ENCODE peak calls at places on chromosomes 13 and 19, in nine cellular contexts. G is activated T-helper 1 cell treated with anti-CD3 and anti-CD28 coated beads, Interleukin-2, amount 50 U/mL, for 16 hours; Z is AG20443; E is A549; S is mammary epithelial cell; N is NCI-H1105; O is cardiac fibroblast; X is GM03348; J is non-pigmented ciliary epithelial cell. H is an unnamed sample.

GRCh38 chr13:73835138-73835721 is 299.0 kb downstream of the KLF12 start:
- DNase-seq in G (no peak), Z (peak), E (peak), S (peak), N (peak), O (peak), X (peak), J (no peak), H (no peak)

GRCh38 chr19:35643255-35644205 is 2.0 kb downstream of the ETV2 start:
- DNase-seq in G (peak), Z (peak), E (peak), S (peak), N (peak), O (peak), X (peak), J (no peak), H (no peak)

GRCh38 chr13:93744886-93745285 is 518.3 kb downstream of the GPC6 start:
- DNase-seq in G (no peak), Z (no peak), E (no peak), S (no peak), N (no peak), O (no peak), X (no peak), J (no peak), H (no peak)

GRCh38 chr13:60936281-60936680 is 479.4 kb downstream of the PCDH20 start:
- DNase-seq in G (no peak), Z (no peak), E (no peak), S (no peak), N (no peak), O (no peak), X (no peak), J (no peak), H (no peak)

GRCh38 chr19:45477713-45478453 is 10.1 kb downstream of the FOSB start:
- DNase-seq in G (no peak), Z (no peak), E (no peak), S (no peak), N (peak), O (no peak), X (no peak), J (no peak), H (no peak)

GRCh38 chr13:26810095-26810494 is 49.5 kb upstream of the GPR12 start:
- DNase-seq in G (no peak), Z (no peak), E (no peak), S (no peak), N (no peak), O (no peak), X (no peak), J (no peak), H (no peak)

GRCh38 chr13:27449081-27449603 is 1.2 kb downstream of the MTIF3 start:
- DNase-seq in G (no peak), Z (no peak), E (no peak), S (peak), N (no peak), O (no peak), X (no peak), J (no peak), H (no peak)

GRCh38 chr13:92173254-92173653 is 774.8 kb downstream of the GPC5 start:
- DNase-seq in G (no peak), Z (no peak), E (no peak), S (no peak), N (no peak), O (no peak), X (no peak), J (no peak), H (no peak)

GRCh38 chr13:48054601-48055000 is 17.1 kb downstream of the NUDT15 start:
- DNase-seq in G (no peak), Z (no peak), E (no peak), S (no peak), N (no peak), O (no peak), X (no peak), J (no peak), H (no peak)

GRCh38 chr19:15154002-15154612 is 46.7 kb downstream of the NOTCH3 start:
- DNase-seq in G (no peak), Z (peak), E (peak), S (peak), N (no peak), O (peak), X (peak), J (no peak), H (no peak)

GRCh38 chr19:14775855-14776254 is 2.5 kb downstream of the ADGRE2 start:
- DNase-seq in G (no peak), Z (no peak), E (no peak), S (no peak), N (no peak), O (no peak), X (no peak), J (no peak), H (no peak)

GRCh38 chr19:30648321-30648720 is 276.1 kb downstream of the ZNF536 start:
- DNase-seq in G (no peak), Z (peak), E (no peak), S (no peak), N (no peak), O (peak), X (peak), J (no peak), H (no peak)

GRCh38 chr19:3314962-3315675 is 51.3 kb upstream of the NFIC start:
- DNase-seq in G (no peak), Z (no peak), E (no peak), S (no peak), N (no peak), O (no peak), X (no peak), J (no peak), H (no peak)

GRCh38 chr19:751501-752341 is 809 bp downstream of the MISP start:
- DNase-seq in G (no peak), Z (peak), E (peak), S (peak), N (no peak), O (peak), X (peak), J (no peak), H (peak)

GRCh38 chr13:57314897-57315520 is 148.0 kb downstream of the PRR20E start:
- DNase-seq in G (no peak), Z (no peak), E (no peak), S (no peak), N (no peak), O (no peak), X (no peak), J (no peak), H (no peak)